ENCODE peak calls at places on chromosomes 12 and 14, in nine cellular contexts. V is foreskin fibroblast; Y is B cell; L is CD4-positive, alpha-beta T cell; R is AG09319; Q is right lobe of liver; H is activated B cell treated with CpG ODN at 0.5 μM for 24 hours; P is AG04450; S is BE2C. F is an unnamed sample.
A peak's percentile ranks its signal among the peaks of the same experiment; 100 is the strongest.

GRCh38 chr14:103527408-103528157 is 1.4 kb upstream of the TRMT61A start:
- DNase-seq in V (no peak), Y (peak; percentile 85), L (no peak), R (no peak), Q (no peak), H (peak; percentile 70), P (no peak), S (no peak), F (no peak)

GRCh38 chr12:31000751-31001150 is 72.9 kb upstream of the DDX11 start:
- DNase-seq in V (peak; percentile 32), Y (no peak), L (no peak), R (no peak), Q (no peak), H (no peak), P (no peak), S (no peak), F (no peak)

GRCh38 chr12:67915335-67915851 is 73.9 kb upstream of the IFNG-AS1 start:
- DNase-seq in V (no peak), Y (no peak), L (no peak), R (no peak), Q (no peak), H (no peak), P (no peak), S (no peak), F (no peak)

GRCh38 chr12:63994704-63995103 is 150.2 kb downstream of the SRGAP1 start:
- DNase-seq in V (peak; percentile 62), Y (no peak), L (no peak), R (no peak), Q (no peak), H (no peak), P (no peak), S (peak; percentile 57), F (no peak)

GRCh38 chr12:15829949-15830348 is 40.8 kb upstream of the EPS8 start:
- DNase-seq in V (peak; percentile 42), Y (no peak), L (no peak), R (no peak), Q (no peak), H (no peak), P (no peak), S (no peak), F (no peak)

GRCh38 chr12:101209319-101210302 is at the start of gene SLC5A8:
- DNase-seq in V (no peak), Y (no peak), L (no peak), R (no peak), Q (no peak), H (no peak), P (no peak), S (no peak), F (no peak)

GRCh38 chr14:35336171-35337073 is 44.2 kb downstream of the PSMA6 start:
- DNase-seq in V (peak; percentile 48), Y (no peak), L (no peak), R (no peak), Q (peak; percentile 98), H (no peak), P (peak; percentile 59), S (no peak), F (no peak)

GRCh38 chr14:73753043-73753886 is 39.1 kb upstream of the PNMA1 start:
- DNase-seq in V (no peak), Y (no peak), L (peak; percentile 33), R (no peak), Q (peak; percentile 87), H (no peak), P (no peak), S (peak; percentile 60), F (no peak)

GRCh38 chr12:89179983-89180382 is 172.3 kb downstream of the DUSP6 start:
- DNase-seq in V (peak; percentile 96), Y (no peak), L (no peak), R (peak; percentile 89), Q (no peak), H (no peak), P (no peak), S (peak; percentile 10), F (no peak)

GRCh38 chr12:130044991-130045621 is 117.2 kb upstream of the FZD10 start:
- DNase-seq in V (no peak), Y (no peak), L (no peak), R (no peak), Q (peak; percentile 71), H (no peak), P (no peak), S (no peak), F (no peak)

GRCh38 chr12:110555509-110556406 is 27.4 kb downstream of the PPTC7 start:
- DNase-seq in V (peak; percentile 70), Y (no peak), L (no peak), R (peak; percentile 64), Q (no peak), H (no peak), P (no peak), S (no peak), F (no peak)

GRCh38 chr14:21525995-21526671 is at the start of gene SALL2:
- DNase-seq in V (peak; percentile 36), Y (peak; percentile 41), L (peak; percentile 56), R (peak; percentile 23), Q (peak; percentile 67), H (no peak), P (peak; percentile 27), S (peak; percentile 88), F (peak; percentile 52)

GRCh38 chr14:74892745-74893144 is 11.0 kb downstream of the DLST start:
- DNase-seq in V (no peak), Y (no peak), L (no peak), R (no peak), Q (no peak), H (no peak), P (no peak), S (no peak), F (no peak)

GRCh38 chr14:74896400-74896799 is 14.7 kb downstream of the DLST start:
- DNase-seq in V (no peak), Y (no peak), L (no peak), R (no peak), Q (no peak), H (no peak), P (no peak), S (no peak), F (no peak)

GRCh38 chr14:74891870-74892269 is 10.2 kb downstream of the DLST start:
- DNase-seq in V (no peak), Y (no peak), L (no peak), R (no peak), Q (no peak), H (no peak), P (no peak), S (no peak), F (no peak)

GRCh38 chr14:74890262-74890661 is 8.5 kb downstream of the DLST start:
- DNase-seq in V (no peak), Y (no peak), L (no peak), R (no peak), Q (no peak), H (no peak), P (no peak), S (no peak), F (no peak)

DNA sequence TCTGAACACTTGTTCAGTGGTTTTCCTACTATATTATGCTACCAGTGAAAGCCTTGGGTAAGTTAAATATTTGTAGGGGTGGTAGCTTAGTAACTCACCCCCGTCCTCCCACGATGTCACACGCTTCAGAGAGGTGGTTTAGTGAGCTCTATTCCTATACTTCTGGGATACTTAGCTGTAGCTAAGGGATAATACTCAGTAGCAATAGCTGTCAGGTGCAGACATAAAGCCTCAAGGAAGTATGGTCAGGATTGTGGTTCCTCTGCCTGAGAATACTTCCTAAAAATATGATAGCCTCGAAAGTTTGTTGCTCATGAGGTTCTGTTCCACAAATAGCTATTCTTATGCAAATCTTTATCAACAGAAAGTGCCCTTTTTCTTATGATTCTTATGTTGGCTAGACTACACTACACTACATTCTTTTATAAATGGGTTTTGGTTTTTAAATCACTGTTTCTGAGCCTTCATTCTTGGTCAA is 11.9 kb downstream of the DLST start:
- DNase-seq in V (no peak), Y (no peak), L (no peak), R (no peak), Q (no peak), H (no peak), P (no peak), S (no peak), F (no peak)
- TF ChIP-seq CTCF in V (no peak), Y (no peak), L (no peak), R (no peak), Q (no peak), H (no peak), P (no peak), S (no peak), F (no peak)

GRCh38 chr14:80496090-80496489 is 284.8 kb upstream of the DIO2 start:
- DNase-seq in V (no peak), Y (no peak), L (no peak), R (no peak), Q (no peak), H (no peak), P (no peak), S (no peak), F (no peak)
- TF ChIP-seq CTCF in V (no peak), Y (no peak), L (no peak), R (no peak), Q (no peak), H (no peak), P (no peak), S (no peak), F (no peak)

DNA sequence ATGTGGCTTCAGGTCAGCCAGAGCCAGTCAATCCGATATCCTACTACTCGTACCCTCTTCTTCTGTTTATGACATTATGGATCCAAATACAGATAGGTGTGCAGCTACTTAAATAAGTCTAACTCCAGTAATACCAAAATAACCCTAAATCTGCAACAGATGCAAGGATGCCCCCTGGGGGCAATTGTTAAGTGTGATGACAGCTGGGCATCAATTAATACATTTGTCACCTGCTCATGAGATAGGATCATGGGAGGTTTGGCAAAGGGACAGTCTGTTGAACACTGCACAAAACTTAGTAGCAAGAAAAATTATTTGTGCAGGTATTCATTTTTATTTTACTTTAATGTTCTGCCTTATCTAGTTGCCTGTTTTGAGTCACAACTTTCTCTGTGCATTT is 83.2 kb downstream of the SLC38A6 start:
- DNase-seq in V (no peak), Y (no peak), L (no peak), R (no peak), Q (no peak), H (no peak), P (no peak), S (no peak), F (no peak)
- TF ChIP-seq CTCF in V (no peak), Y (no peak), L (no peak), R (no peak), Q (no peak), H (no peak), P (no peak), S (no peak), F (peak; percentile 30)

GRCh38 chr12:94261781-94262180 is 113.4 kb downstream of the PLXNC1 start:
- DNase-seq in V (no peak), Y (no peak), L (no peak), R (no peak), Q (no peak), H (no peak), P (no peak), S (no peak), F (no peak)

GRCh38 chr12:94260017-94260416 is 111.6 kb downstream of the PLXNC1 start:
- DNase-seq in V (no peak), Y (no peak), L (no peak), R (no peak), Q (no peak), H (no peak), P (no peak), S (no peak), F (no peak)

GRCh38 chr12:94260717-94261116 is 112.3 kb downstream of the PLXNC1 start:
- DNase-seq in V (no peak), Y (no peak), L (no peak), R (no peak), Q (no peak), H (no peak), P (no peak), S (no peak), F (no peak)

GRCh38 chr12:94262228-94263010 is 114.0 kb downstream of the PLXNC1 start:
- DNase-seq in V (peak; percentile 96), Y (peak; percentile 79), L (peak; percentile 65), R (peak; percentile 91), Q (peak; percentile 71), H (peak; percentile 63), P (peak; percentile 92), S (peak; percentile 85), F (no peak)

GRCh38 chr12:94261119-94261518 is 112.7 kb downstream of the PLXNC1 start:
- DNase-seq in V (no peak), Y (no peak), L (no peak), R (no peak), Q (no peak), H (no peak), P (no peak), S (no peak), F (no peak)
- TF ChIP-seq CTCF in V (no peak), Y (no peak), L (no peak), R (no peak), Q (no peak), H (no peak), P (no peak), S (peak; percentile 22), F (no peak)